ENCODE peak calls at places on chromosomes 7 and 10, in four cellular contexts. One of them, this sample, is unnamed.
A peak's percentile ranks its signal among the peaks of the same experiment; 100 is the strongest.

GRCh38 chr7:72183835-72184234 is 228.3 kb downstream of the CALN1 start:
- DNase-seq in small intestine: no peak
- DNase-seq in heart left ventricle: no peak
- DNase-seq in uterus: no peak
- DNase-seq in this sample: no peak

GRCh38 chr10:20674870-20675385 is 222.2 kb downstream of the NEBL start:
- DNase-seq in small intestine: no peak
- DNase-seq in uterus: no peak
- DNase-seq in heart left ventricle: no peak
- DNase-seq in this sample: no peak

GRCh38 chr10:91787810-91788209 is 10.4 kb upstream of the TNKS2 start:
- DNase-seq in uterus: no peak
- DNase-seq in heart left ventricle: no peak
- DNase-seq in small intestine: no peak
- DNase-seq in this sample: no peak

GRCh38 chr10:21617267-21617666 is 83.2 kb downstream of the MLLT10 start:
- DNase-seq in heart left ventricle: no peak
- DNase-seq in uterus: no peak
- DNase-seq in small intestine: no peak
- DNase-seq in this sample: no peak

GRCh38 chr7:116211913-116212596 is 1.7 kb downstream of the TES start:
- DNase-seq in heart left ventricle: no peak
- DNase-seq in small intestine: no peak
- DNase-seq in uterus: no peak
- DNase-seq in this sample: no peak

GRCh38 chr7:150359007-150359917 is 9.4 kb upstream of the REPIN1 start:
- DNase-seq in heart left ventricle: no peak
- DNase-seq in uterus: no peak
- DNase-seq in small intestine: no peak
- DNase-seq in this sample: no peak

GRCh38 chr7:126840869-126841268 is 411.9 kb downstream of the GRM8 start:
- DNase-seq in small intestine: no peak
- DNase-seq in uterus: no peak
- DNase-seq in heart left ventricle: no peak
- DNase-seq in this sample: no peak

GRCh38 chr10:79405221-79405994 is 40.0 kb downstream of the ZCCHC24 start:
- DNase-seq in heart left ventricle: peak; percentile 50
- DNase-seq in small intestine: no peak
- DNase-seq in uterus: peak; percentile 68
- DNase-seq in this sample: peak; percentile 67

GRCh38 chr10:34993782-34994181 is 96.4 kb downstream of the CUL2 start:
- DNase-seq in heart left ventricle: no peak
- DNase-seq in uterus: no peak
- DNase-seq in small intestine: no peak
- DNase-seq in this sample: no peak

GRCh38 chr10:43402176-43402575 is 6.8 kb downstream of the HNRNPF start:
- DNase-seq in uterus: no peak
- DNase-seq in heart left ventricle: no peak
- DNase-seq in small intestine: no peak
- DNase-seq in this sample: no peak

GRCh38 chr10:107616463-107617131 is 452.1 kb upstream of the SORCS1 start:
- DNase-seq in small intestine: no peak
- DNase-seq in uterus: no peak
- DNase-seq in heart left ventricle: no peak
- DNase-seq in this sample: no peak

GRCh38 chr10:27482984-27483956 is 20.8 kb upstream of the RAB18 start:
- DNase-seq in small intestine: no peak
- DNase-seq in heart left ventricle: no peak
- DNase-seq in uterus: no peak
- DNase-seq in this sample: peak; percentile 73

GRCh38 chr10:97999066-97999908 is 31.1 kb downstream of the CRTAC1 start:
- DNase-seq in small intestine: no peak
- DNase-seq in heart left ventricle: no peak
- DNase-seq in uterus: no peak
- DNase-seq in this sample: no peak

GRCh38 chr7:33965116-33965827 is 59.9 kb downstream of the BMPER start:
- DNase-seq in heart left ventricle: no peak
- DNase-seq in uterus: no peak
- DNase-seq in small intestine: no peak
- DNase-seq in this sample: no peak

GRCh38 chr10:59079386-59080226 is 96.8 kb upstream of the PHYHIPL start:
- DNase-seq in heart left ventricle: no peak
- DNase-seq in small intestine: no peak
- DNase-seq in uterus: no peak
- DNase-seq in this sample: peak; percentile 46

GRCh38 chr10:20598590-20598989 is 298.5 kb downstream of the NEBL start:
- DNase-seq in uterus: peak; percentile 45
- DNase-seq in small intestine: no peak
- DNase-seq in heart left ventricle: peak; percentile 73
- DNase-seq in this sample: peak; percentile 45

GRCh38 chr7:156635529-156636385 is 4.8 kb upstream of the RNF32 start:
- DNase-seq in heart left ventricle: no peak
- DNase-seq in small intestine: no peak
- DNase-seq in uterus: no peak
- DNase-seq in this sample: no peak

GRCh38 chr10:95416973-95417372 is 126.2 kb upstream of the PDLIM1 start:
- DNase-seq in heart left ventricle: peak; percentile 32
- DNase-seq in small intestine: no peak
- DNase-seq in uterus: no peak
- DNase-seq in this sample: no peak

GRCh38 chr10:6780008-6780677 is 200.1 kb upstream of the PRKCQ start:
- DNase-seq in uterus: no peak
- DNase-seq in small intestine: no peak
- DNase-seq in heart left ventricle: no peak
- DNase-seq in this sample: no peak

GRCh38 chr10:31004611-31005193 is 27.0 kb downstream of the ZNF438 start:
- DNase-seq in heart left ventricle: no peak
- DNase-seq in small intestine: no peak
- DNase-seq in uterus: no peak
- DNase-seq in this sample: peak; percentile 75

GRCh38 chr7:153521370-153521769 is 530.8 kb upstream of the DPP6 start:
- DNase-seq in small intestine: no peak
- DNase-seq in heart left ventricle: no peak
- DNase-seq in uterus: no peak
- DNase-seq in this sample: no peak

GRCh38 chr7:1567893-1568292 is 1.9 kb downstream of the PSMG3 start:
- DNase-seq in small intestine: peak; percentile 55
- DNase-seq in uterus: no peak
- DNase-seq in heart left ventricle: no peak
- DNase-seq in this sample: peak; percentile 94

GRCh38 chr10:79148452-79149344 is 79.9 kb downstream of the ZMIZ1 start:
- DNase-seq in uterus: peak; percentile 71
- DNase-seq in heart left ventricle: peak; percentile 90
- DNase-seq in small intestine: no peak
- DNase-seq in this sample: no peak

GRCh38 chr10:49187044-49187484 is 1.1 kb downstream of the TMEM273 start:
- DNase-seq in uterus: no peak
- DNase-seq in heart left ventricle: peak; percentile 65
- DNase-seq in small intestine: no peak
- DNase-seq in this sample: no peak

GRCh38 chr10:118595598-118596425 is at the start of gene PRLHR:
- DNase-seq in uterus: peak; percentile 42
- DNase-seq in small intestine: no peak
- DNase-seq in heart left ventricle: no peak
- DNase-seq in this sample: peak; percentile 90

GRCh38 chr10:84195044-84195830 is 900 bp downstream of the CDHR1 start:
- DNase-seq in heart left ventricle: no peak
- DNase-seq in small intestine: no peak
- DNase-seq in uterus: no peak
- DNase-seq in this sample: no peak

GRCh38 chr7:84658286-84658685 is 463.7 kb upstream of the SEMA3A start:
- DNase-seq in heart left ventricle: no peak
- DNase-seq in uterus: no peak
- DNase-seq in small intestine: no peak
- DNase-seq in this sample: no peak

GRCh38 chr7:25429731-25430130 is 201.4 kb upstream of the NPVF start:
- DNase-seq in uterus: peak; percentile 41
- DNase-seq in heart left ventricle: no peak
- DNase-seq in small intestine: peak; percentile 35
- DNase-seq in this sample: no peak

GRCh38 chr10:42952931-42953683 is 123.8 kb upstream of the RET start:
- DNase-seq in small intestine: no peak
- DNase-seq in uterus: peak; percentile 7
- DNase-seq in heart left ventricle: no peak
- DNase-seq in this sample: peak; percentile 46

GRCh38 chr7:155469311-155470185 is 11.6 kb downstream of the EN2 start:
- DNase-seq in heart left ventricle: no peak
- DNase-seq in uterus: no peak
- DNase-seq in small intestine: no peak
- DNase-seq in this sample: peak; percentile 76

DNA sequence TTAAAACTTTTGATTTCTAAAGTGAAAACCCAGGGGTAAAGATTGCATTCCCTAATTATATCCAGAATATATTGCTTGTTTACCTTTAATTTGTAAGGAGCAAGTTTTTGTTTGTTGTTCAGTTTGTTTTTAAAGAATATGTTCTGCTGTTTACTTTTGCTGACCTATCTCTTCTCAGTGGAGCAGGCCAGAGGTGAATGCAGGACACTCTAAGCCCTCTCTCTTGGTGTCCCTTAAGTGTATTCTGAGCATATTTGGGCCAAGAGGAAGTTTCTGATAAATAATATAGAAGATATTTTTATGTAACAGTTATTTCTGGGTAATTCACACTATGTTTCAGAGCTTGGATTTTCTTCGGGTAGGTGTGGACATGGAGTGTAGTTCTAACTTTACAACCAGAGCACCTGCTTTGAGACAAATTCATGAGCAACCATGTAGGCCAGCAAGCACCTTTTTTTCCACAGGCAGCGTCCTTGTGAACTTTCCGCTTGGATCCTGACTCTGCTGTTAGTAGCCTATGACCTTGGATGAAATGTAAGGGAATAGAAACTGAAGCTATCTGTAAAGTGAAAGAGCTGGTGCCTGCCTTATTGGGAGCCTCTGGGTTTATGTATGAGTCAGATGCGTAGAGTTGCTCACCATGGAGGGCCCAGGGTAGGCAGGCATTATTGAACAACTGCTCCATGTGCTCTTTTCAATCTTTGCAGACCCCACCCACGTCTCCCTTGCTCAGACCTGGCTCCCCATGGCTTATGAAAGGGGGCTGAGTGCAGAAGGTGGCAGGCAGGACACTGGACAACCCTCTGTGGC is 16.1 kb downstream of the OGDH start:
- DNase-seq in small intestine: peak; percentile 87
- DNase-seq in uterus: no peak
- DNase-seq in heart left ventricle: no peak
- DNase-seq in this sample: no peak
- H3K4me3 ChIP-seq in small intestine: no peak overlapping the region
- H3K4me3 ChIP-seq in uterus: no peak overlapping the region
- H3K4me3 ChIP-seq in heart left ventricle: no peak overlapping the region
- H3K4me3 ChIP-seq in this sample: no peak overlapping the region

DNA sequence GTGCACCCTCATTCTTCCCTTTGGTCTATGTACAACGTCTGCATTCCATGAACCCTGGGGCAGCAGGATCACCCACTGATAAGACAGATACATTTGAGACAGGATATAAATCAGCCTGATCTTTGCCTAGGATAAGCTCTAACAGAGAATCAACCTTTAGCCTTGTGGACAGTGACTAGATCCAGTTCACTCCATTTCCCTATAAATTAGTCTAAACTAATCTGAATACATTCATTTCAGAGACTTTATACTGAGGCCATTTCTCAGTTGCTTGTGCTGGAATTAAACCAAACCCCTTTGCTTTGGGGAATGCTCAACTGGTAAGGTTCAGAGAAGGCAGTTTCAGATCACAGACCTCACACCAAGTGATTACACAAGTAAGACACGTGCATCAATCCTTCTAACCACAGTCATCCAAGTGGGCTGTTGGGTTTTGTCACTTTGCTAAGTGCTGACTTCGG is 639.8 kb upstream of the FZD8 start:
- DNase-seq in small intestine: no peak
- DNase-seq in uterus: no peak
- DNase-seq in heart left ventricle: no peak
- DNase-seq in this sample: no peak
- H3K4me3 ChIP-seq in small intestine: no peak overlapping the region
- H3K4me3 ChIP-seq in uterus: no peak overlapping the region
- H3K4me3 ChIP-seq in heart left ventricle: no peak overlapping the region
- H3K4me3 ChIP-seq in this sample: no peak overlapping the region

GRCh38 chr7:105439174-105439893 is 50.6 kb upstream of the SRPK2 start:
- DNase-seq in uterus: no peak
- DNase-seq in heart left ventricle: no peak
- DNase-seq in small intestine: peak; percentile 52
- DNase-seq in this sample: peak; percentile 89
- H3K4me3 ChIP-seq in uterus: no peak overlapping the region
- H3K4me3 ChIP-seq in heart left ventricle: no peak overlapping the region
- H3K4me3 ChIP-seq in small intestine: no peak overlapping the region
- H3K4me3 ChIP-seq in this sample: no peak overlapping the region

GRCh38 chr7:90726623-90727022 is 130.5 kb downstream of the CDK14 start:
- DNase-seq in heart left ventricle: no peak
- DNase-seq in small intestine: peak; percentile 34
- DNase-seq in uterus: no peak
- DNase-seq in this sample: peak; percentile 69
- H3K4me3 ChIP-seq in heart left ventricle: peak overlapping the region; percentile 9
- H3K4me3 ChIP-seq in small intestine: no peak overlapping the region
- H3K4me3 ChIP-seq in uterus: no peak overlapping the region
- H3K4me3 ChIP-seq in this sample: peak overlapping the region; percentile 25

GRCh38 chr10:105681051-105681450 is 1040.0 kb downstream of the SORCS3 start:
- DNase-seq in uterus: no peak
- DNase-seq in heart left ventricle: no peak
- DNase-seq in small intestine: peak; percentile 47
- DNase-seq in this sample: no peak
- H3K4me3 ChIP-seq in uterus: no peak overlapping the region
- H3K4me3 ChIP-seq in heart left ventricle: no peak overlapping the region
- H3K4me3 ChIP-seq in small intestine: no peak overlapping the region
- H3K4me3 ChIP-seq in this sample: no peak overlapping the region

GRCh38 chr10:123995461-123996131 is 97.8 kb downstream of the CHST15 start:
- DNase-seq in small intestine: peak; percentile 27
- DNase-seq in uterus: peak; percentile 63
- DNase-seq in heart left ventricle: peak; percentile 50
- DNase-seq in this sample: peak; percentile 98
- H3K4me3 ChIP-seq in small intestine: no peak overlapping the region
- H3K4me3 ChIP-seq in uterus: peak overlapping the region; percentile 3
- H3K4me3 ChIP-seq in heart left ventricle: peak overlapping the region; percentile 20
- H3K4me3 ChIP-seq in this sample: peak overlapping the region; percentile 49

GRCh38 chr10:1229574-1229973 is 173.4 kb downstream of the WDR37 start:
- DNase-seq in uterus: no peak
- DNase-seq in heart left ventricle: no peak
- DNase-seq in small intestine: no peak
- DNase-seq in this sample: no peak

GRCh38 chr10:1230138-1230537 is 174.0 kb downstream of the WDR37 start:
- DNase-seq in uterus: no peak
- DNase-seq in heart left ventricle: no peak
- DNase-seq in small intestine: no peak
- DNase-seq in this sample: peak; percentile 34

GRCh38 chr10:1228463-1228975 is 172.3 kb downstream of the WDR37 start:
- DNase-seq in heart left ventricle: no peak
- DNase-seq in uterus: no peak
- DNase-seq in small intestine: no peak
- DNase-seq in this sample: no peak

GRCh38 chr10:1229116-1229515 is 172.9 kb downstream of the WDR37 start:
- DNase-seq in uterus: no peak
- DNase-seq in small intestine: no peak
- DNase-seq in heart left ventricle: no peak
- DNase-seq in this sample: no peak

GRCh38 chr10:1227505-1228402 is 171.6 kb downstream of the WDR37 start:
- DNase-seq in heart left ventricle: no peak
- DNase-seq in small intestine: no peak
- DNase-seq in uterus: no peak
- DNase-seq in this sample: peak; percentile 65
- H3K4me3 ChIP-seq in heart left ventricle: no peak overlapping the region
- H3K4me3 ChIP-seq in small intestine: no peak overlapping the region
- H3K4me3 ChIP-seq in uterus: no peak overlapping the region
- H3K4me3 ChIP-seq in this sample: no peak overlapping the region